ENCODE peak calls at places on chromosomes 1 and 21, in nine cellular contexts. X is CD8-positive, alpha-beta T cell; T is tibial nerve; A is thoracic aorta; E is esophagus squamous epithelium; O is right atrium auricular region; R is thyroid gland; H is mammary epithelial cell; J is mesendoderm. P is an unnamed sample. For H3K4me1, the result is how much of the 10 kb centered on the place peaks cover.

GRCh38 chr1:65386452-65386851 is 34.0 kb upstream of the LEPR start:
- DNase-seq in X (no peak), T (no peak), A (no peak), E (no peak), O (no peak), R (no peak), H (no peak), J (no peak), P (no peak)

GRCh38 chr1:234608720-234609527 is 1.1 kb downstream of the IRF2BP2 start:
- DNase-seq in X (peak), T (no peak), A (no peak), E (no peak), O (no peak), R (peak), H (peak), J (peak), P (peak)

GRCh38 chr1:243254233-243254926 is 701 bp downstream of the CEP170 start:
- DNase-seq in X (peak), T (peak), A (peak), E (no peak), O (peak), R (peak), H (peak), J (peak), P (peak)

GRCh38 chr1:53736290-53736689 is 2.7 kb downstream of the GLIS1 start:
- DNase-seq in X (no peak), T (no peak), A (no peak), E (no peak), O (no peak), R (no peak), H (no peak), J (no peak), P (no peak)

GRCh38 chr1:160746870-160747500 is 7.9 kb downstream of the SLAMF7 start:
- DNase-seq in X (no peak), T (no peak), A (no peak), E (no peak), O (no peak), R (no peak), H (no peak), J (peak), P (no peak)

GRCh38 chr1:47104816-47105215 is 32.4 kb upstream of the CYP4A22 start:
- DNase-seq in X (no peak), T (no peak), A (no peak), E (no peak), O (no peak), R (no peak), H (peak), J (peak), P (no peak)

GRCh38 chr1:218705911-218706893 is 361.1 kb downstream of the TGFB2 start:
- DNase-seq in X (no peak), T (no peak), A (no peak), E (no peak), O (no peak), R (no peak), H (peak), J (peak), P (no peak)

GRCh38 chr21:46006547-46007497 is 25.3 kb downstream of the COL6A1 start:
- DNase-seq in X (no peak), T (no peak), A (no peak), E (no peak), O (no peak), R (no peak), H (no peak), J (no peak), P (peak)

GRCh38 chr1:18396247-18396646 is 84.5 kb upstream of the KLHDC7A start:
- DNase-seq in X (no peak), T (no peak), A (no peak), E (no peak), O (no peak), R (no peak), H (peak), J (no peak), P (no peak)

GRCh38 chr1:213679153-213679552 is 308.6 kb upstream of the PROX1 start:
- DNase-seq in X (no peak), T (no peak), A (no peak), E (no peak), O (no peak), R (no peak), H (no peak), J (no peak), P (no peak)

GRCh38 chr1:169892819-169893644 is 664 bp downstream of the SCYL3 start:
- DNase-seq in X (no peak), T (no peak), A (no peak), E (no peak), O (no peak), R (peak), H (no peak), J (no peak), P (no peak)

GRCh38 chr1:28526886-28527285 is 21.0 kb downstream of the RCC1 start:
- DNase-seq in X (no peak), T (no peak), A (no peak), E (no peak), O (no peak), R (no peak), H (peak), J (peak), P (no peak)

GRCh38 chr1:110340207-110340468 is 961 bp downstream of the RBM15 start:
- DNase-seq in X (no peak), T (no peak), A (no peak), E (no peak), O (no peak), R (no peak), H (no peak), J (no peak), P (no peak)

GRCh38 chr1:156495401-156496140 is 5.0 kb downstream of the MEF2D start:
- DNase-seq in X (no peak), T (peak), A (no peak), E (no peak), O (no peak), R (no peak), H (no peak), J (no peak), P (no peak)

GRCh38 chr1:156492591-156493080 is 7.9 kb downstream of the MEF2D start:
- DNase-seq in X (no peak), T (no peak), A (no peak), E (no peak), O (no peak), R (peak), H (no peak), J (no peak), P (no peak)

GRCh38 chr1:156493154-156493631 is 7.4 kb downstream of the MEF2D start:
- DNase-seq in X (no peak), T (no peak), A (no peak), E (no peak), O (no peak), R (peak), H (no peak), J (no peak), P (no peak)

GRCh38 chr1:156493749-156494148 is 6.8 kb downstream of the MEF2D start:
- DNase-seq in X (no peak), T (no peak), A (no peak), E (no peak), O (no peak), R (no peak), H (no peak), J (no peak), P (no peak)

DNA sequence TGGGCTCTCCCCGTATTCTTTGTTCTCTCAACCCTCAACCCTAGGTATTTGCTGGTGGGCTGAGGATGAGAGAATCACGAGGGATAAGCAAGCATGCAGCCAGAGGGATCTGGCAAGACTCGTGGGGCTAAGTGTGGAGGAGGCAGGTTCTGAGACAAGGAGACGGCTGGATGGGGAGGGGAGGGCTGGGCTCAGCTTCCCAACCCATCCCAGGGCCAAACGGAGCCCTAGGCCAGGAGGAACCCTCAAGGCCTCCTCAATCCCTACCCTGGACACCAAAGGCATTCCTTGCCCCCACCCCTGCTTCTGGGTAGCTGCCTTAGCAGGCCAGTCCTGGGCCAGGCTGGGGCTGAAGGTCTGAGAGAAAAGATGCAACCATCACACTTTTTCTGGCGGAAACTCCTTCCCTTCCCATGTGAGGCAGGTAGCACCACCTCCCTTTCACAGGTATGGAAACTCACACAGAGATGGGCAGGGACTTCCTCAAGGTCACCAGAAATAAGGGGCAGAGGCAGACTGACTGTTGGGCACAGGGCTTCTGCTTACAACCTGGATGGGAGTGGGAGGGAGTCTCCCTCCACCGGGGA is 6.2 kb downstream of the MEF2D start:
- DNase-seq in X (no peak), T (no peak), A (no peak), E (no peak), O (no peak), R (no peak), H (no peak), J (no peak), P (no peak)
- H3K4me1 ChIP-seq in X (half or more), T (half or more), A (half or more), E (half or more), O (half or more), R (half or more), H (under half), J (under half), P (half or more)

GRCh38 chr1:10733474-10733873 is 63.0 kb downstream of the CASZ1 start:
- DNase-seq in X (no peak), T (no peak), A (no peak), E (no peak), O (no peak), R (no peak), H (no peak), J (no peak), P (no peak)

GRCh38 chr1:10733967-10734366 is 62.5 kb downstream of the CASZ1 start:
- DNase-seq in X (no peak), T (no peak), A (no peak), E (no peak), O (peak), R (peak), H (peak), J (no peak), P (no peak)

GRCh38 chr1:10728595-10729410 is 67.6 kb downstream of the CASZ1 start:
- DNase-seq in X (no peak), T (no peak), A (no peak), E (no peak), O (no peak), R (peak), H (no peak), J (no peak), P (no peak)

GRCh38 chr1:10727703-10728348 is 68.6 kb downstream of the CASZ1 start:
- DNase-seq in X (no peak), T (no peak), A (no peak), E (no peak), O (no peak), R (peak), H (no peak), J (no peak), P (no peak)

DNA sequence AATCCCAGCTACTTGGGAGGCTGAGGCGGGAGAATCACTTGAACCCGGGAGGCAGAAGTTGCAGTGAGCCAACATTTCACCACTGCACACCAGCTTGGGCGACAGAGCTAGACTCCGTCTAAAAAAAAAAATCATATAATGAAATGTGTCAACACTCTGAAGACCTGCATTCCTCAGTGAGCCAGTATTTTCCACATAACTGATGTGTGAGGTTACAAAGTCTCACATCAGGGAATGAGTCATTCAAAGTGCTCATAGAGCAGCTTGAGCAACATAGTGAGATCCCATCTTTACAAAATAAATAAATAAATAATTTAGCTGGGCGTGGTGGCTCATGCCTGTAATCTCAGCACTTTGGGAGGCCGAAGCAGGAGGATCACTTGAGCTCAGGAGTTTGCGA is 65.5 kb downstream of the CASZ1 start:
- DNase-seq in X (no peak), T (no peak), A (no peak), E (no peak), O (no peak), R (no peak), H (peak), J (peak), P (no peak)
- H3K4me1 ChIP-seq in X (under half), T (under half), A (under half), E (under half), O (half or more), R (under half), H (under half), J (under half), P (under half)

DNA sequence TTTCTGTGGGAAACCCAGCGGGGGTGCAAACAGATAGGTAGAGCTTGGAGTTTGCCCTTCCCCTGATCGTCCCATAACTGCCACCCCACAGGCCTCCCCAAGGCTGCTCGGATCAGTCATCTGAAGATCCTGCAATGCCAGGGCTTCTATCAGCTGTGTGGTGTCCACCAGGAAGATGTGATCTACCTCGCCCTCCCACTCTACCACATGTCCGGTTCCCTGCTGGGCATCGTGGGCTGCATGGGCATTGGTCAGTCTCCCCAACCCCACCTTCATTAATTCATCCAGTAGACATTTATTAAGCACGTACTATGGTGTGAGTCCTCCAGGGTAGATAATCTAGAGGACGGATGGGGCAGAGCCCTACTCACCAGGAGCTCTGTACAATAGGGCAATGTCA is 1.8 kb downstream of the SLC27A3 start:
- DNase-seq in X (no peak), T (no peak), A (no peak), E (no peak), O (no peak), R (no peak), H (no peak), J (no peak), P (no peak)
- H3K4me1 ChIP-seq in X (under half), T (under half), A (half or more), E (half or more), O (half or more), R (under half), H (under half), J (under half), P (under half)

GRCh38 chr1:37036667-37037053 is 2.3 kb upstream of the GRIK3 start:
- DNase-seq in X (no peak), T (no peak), A (no peak), E (no peak), O (no peak), R (no peak), H (no peak), J (no peak), P (no peak)

GRCh38 chr1:37035014-37035686 is 835 bp upstream of the GRIK3 start:
- DNase-seq in X (no peak), T (no peak), A (no peak), E (no peak), O (no peak), R (no peak), H (no peak), J (peak), P (no peak)

GRCh38 chr1:37037675-37038074 is 3.4 kb upstream of the GRIK3 start:
- DNase-seq in X (no peak), T (no peak), A (no peak), E (no peak), O (no peak), R (no peak), H (no peak), J (no peak), P (no peak)

GRCh38 chr1:37034301-37035013 is at the start of gene GRIK3:
- DNase-seq in X (no peak), T (no peak), A (no peak), E (no peak), O (no peak), R (no peak), H (no peak), J (peak), P (no peak)

DNA sequence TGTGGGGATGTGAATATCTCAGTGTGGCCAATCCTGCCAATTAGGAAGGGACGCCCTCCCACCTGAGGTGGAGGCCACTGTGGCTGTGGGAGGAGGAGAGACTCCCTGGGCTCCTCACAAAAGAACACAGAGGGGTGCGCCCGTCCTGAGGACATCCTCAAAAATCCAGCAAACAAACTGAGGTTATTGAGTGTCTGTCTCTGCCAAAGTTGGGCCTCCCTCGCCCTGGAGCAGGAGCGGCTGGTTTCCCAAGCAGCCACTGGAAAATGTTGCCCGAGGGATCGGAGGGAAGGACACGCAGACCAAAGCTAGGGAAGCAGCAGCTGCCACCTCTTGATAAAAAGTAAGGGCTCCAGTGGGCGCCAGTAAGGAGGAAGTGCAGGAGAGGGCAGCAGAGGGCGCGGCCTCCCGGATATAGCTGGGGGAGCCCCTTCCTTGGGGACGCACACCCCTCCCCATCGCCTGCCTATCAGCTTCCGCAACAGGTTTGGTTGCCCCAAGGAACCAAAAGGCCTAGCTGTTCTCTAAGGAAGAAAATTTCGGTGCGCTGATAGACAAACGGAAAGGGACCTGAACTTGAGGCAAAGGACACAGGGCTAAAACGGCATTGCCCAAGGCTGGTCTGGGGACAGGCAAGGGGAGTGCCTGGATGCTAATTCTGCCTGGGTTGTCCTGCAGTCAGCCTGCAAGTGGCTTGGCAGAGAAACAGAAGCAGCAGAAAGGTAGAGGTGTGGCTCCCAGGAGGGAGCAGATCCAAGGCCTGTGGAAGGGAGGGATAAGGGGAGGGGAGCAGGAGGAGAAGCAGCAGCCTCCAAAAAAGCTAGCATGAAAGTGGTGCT is 1.7 kb upstream of the GRIK3 start:
- DNase-seq in X (no peak), T (no peak), A (no peak), E (no peak), O (no peak), R (no peak), H (no peak), J (peak), P (no peak)
- H3K4me1 ChIP-seq in X (under half), T (under half), A (under half), E (under half), O (under half), R (under half), H (under half), J (under half), P (under half)

GRCh38 chr1:198270421-198270820 is 113.6 kb downstream of the NEK7 start:
- DNase-seq in X (no peak), T (no peak), A (no peak), E (no peak), O (no peak), R (no peak), H (no peak), J (no peak), P (no peak)

GRCh38 chr1:198269352-198269940 is 112.6 kb downstream of the NEK7 start:
- DNase-seq in X (no peak), T (no peak), A (no peak), E (no peak), O (no peak), R (no peak), H (peak), J (no peak), P (no peak)

GRCh38 chr1:198267056-198267455 is 110.3 kb downstream of the NEK7 start:
- DNase-seq in X (no peak), T (no peak), A (no peak), E (no peak), O (no peak), R (no peak), H (no peak), J (no peak), P (no peak)

GRCh38 chr1:198267921-198268320 is 111.1 kb downstream of the NEK7 start:
- DNase-seq in X (no peak), T (no peak), A (no peak), E (no peak), O (no peak), R (no peak), H (peak), J (no peak), P (no peak)

DNA sequence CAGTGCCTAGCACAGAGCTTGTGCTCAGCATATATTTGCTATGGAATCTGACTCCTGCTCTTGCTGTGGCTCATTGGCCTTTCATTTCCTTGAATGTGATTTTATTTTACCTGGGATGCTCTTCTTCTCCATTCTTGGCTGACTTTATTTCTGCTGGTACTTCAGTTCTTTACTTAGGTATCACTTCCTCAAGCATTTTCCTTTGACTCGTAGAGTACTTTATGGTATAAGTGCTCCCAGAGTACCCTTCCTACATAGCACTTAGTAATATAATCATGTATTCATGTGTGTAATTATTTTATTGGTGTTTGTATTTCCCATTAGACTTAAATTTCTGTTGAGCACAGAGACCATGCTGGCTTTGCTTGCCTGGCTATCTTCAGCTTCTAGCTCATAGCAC is 112.0 kb downstream of the NEK7 start:
- DNase-seq in X (no peak), T (no peak), A (no peak), E (no peak), O (no peak), R (no peak), H (no peak), J (no peak), P (no peak)
- H3K4me1 ChIP-seq in X (under half), T (under half), A (under half), E (under half), O (half or more), R (under half), H (under half), J (under half), P (under half)